ENCODE peak calls at places on chromosomes 7 and 10, in five cellular contexts. Z, J, Y, L and H are unnamed samples.

GRCh38 chr7:73439305-73439704 is 5.7 kb downstream of the FZD9 start:
- DNase-seq in Z (no peak), J (no peak), Y (no peak), L (no peak), H (no peak)

GRCh38 chr7:87216701-87217508 is 2.6 kb downstream of the TMEM243 start:
- DNase-seq in Z (no peak), J (no peak), Y (no peak), L (no peak), H (no peak)

GRCh38 chr10:131212763-131213325 is 98.7 kb downstream of the TCERG1L start:
- DNase-seq in Z (no peak), J (no peak), Y (no peak), L (no peak), H (no peak)

GRCh38 chr7:40680657-40681056 is 545.9 kb downstream of the SUGCT start:
- DNase-seq in Z (no peak), J (peak; percentile 10), Y (no peak), L (no peak), H (no peak)

GRCh38 chr7:46996972-46997371 is 584.9 kb downstream of the TNS3 start:
- DNase-seq in Z (no peak), J (no peak), Y (no peak), L (no peak), H (no peak)

GRCh38 chr7:117098457-117098856 is 145.2 kb downstream of the ST7 start:
- DNase-seq in Z (no peak), J (no peak), Y (no peak), L (no peak), H (no peak)

GRCh38 chr10:91759581-91759986 is 38.6 kb upstream of the TNKS2 start:
- DNase-seq in Z (no peak), J (no peak), Y (no peak), L (no peak), H (no peak)

GRCh38 chr7:39667354-39667923 is 44.1 kb downstream of the RALA start:
- DNase-seq in Z (no peak), J (peak; percentile 66), Y (no peak), L (no peak), H (no peak)

GRCh38 chr7:112596260-112596659 is 115.5 kb downstream of the LSMEM1 start:
- DNase-seq in Z (no peak), J (no peak), Y (no peak), L (no peak), H (no peak)